ENCODE peak calls at places on chromosomes 4 and X, in four cellular contexts. Z is breast epithelium, K is fibroblast of lung, N is PC-3. R is an unnamed sample.
A peak's percentile ranks its signal among the peaks of the same experiment; 100 is the strongest.

GRCh38 chr4:11505225-11505971 is 76.7 kb upstream of the HS3ST1 start:
- DNase-seq in Z (no peak), K (no peak), N (peak; percentile 95), R (no peak)

GRCh38 chrX:47456080-47456479 is 26.9 kb downstream of the ZNF41 start:
- DNase-seq in Z (no peak), K (no peak), N (no peak), R (no peak)

GRCh38 chr4:70734168-70734954 is 12.6 kb downstream of the RUFY3 start:
- DNase-seq in Z (no peak), K (peak; percentile 52), N (peak; percentile 52), R (no peak)

GRCh38 chr4:158170691-158171455 is 2.0 kb downstream of the GASK1B start:
- DNase-seq in Z (peak; percentile 57), K (peak; percentile 34), N (peak; percentile 53), R (no peak)

GRCh38 chrX:48521353-48522243 is at the start of gene EBP:
- DNase-seq in Z (peak; percentile 90), K (peak; percentile 84), N (peak; percentile 97), R (peak; percentile 87)

GRCh38 chrX:110678591-110678990 is 117.0 kb downstream of the CHRDL1 start:
- DNase-seq in Z (no peak), K (no peak), N (no peak), R (no peak)

GRCh38 chrX:68830486-68831404 is 1.9 kb downstream of the EFNB1 start:
- DNase-seq in Z (no peak), K (no peak), N (peak; percentile 26), R (no peak)

GRCh38 chrX:15815779-15816452 is 25.6 kb downstream of the ZRSR2 start:
- DNase-seq in Z (no peak), K (peak; percentile 33), N (peak; percentile 50), R (peak; percentile 1)

GRCh38 chr4:149884046-149884445 is 68.4 kb upstream of the IQCM start:
- DNase-seq in Z (no peak), K (peak; percentile 29), N (no peak), R (no peak)

GRCh38 chr4:7276538-7276937 is 84.2 kb downstream of the SORCS2 start:
- DNase-seq in Z (no peak), K (no peak), N (no peak), R (no peak)

GRCh38 chr4:7275067-7275466 is 82.7 kb downstream of the SORCS2 start:
- DNase-seq in Z (no peak), K (no peak), N (peak; percentile 53), R (no peak)

GRCh38 chr4:7273741-7274297 is 81.5 kb downstream of the SORCS2 start:
- DNase-seq in Z (no peak), K (no peak), N (no peak), R (no peak)

GRCh38 chr4:7278071-7278765 is 85.9 kb downstream of the SORCS2 start:
- DNase-seq in Z (no peak), K (no peak), N (no peak), R (no peak)

DNA sequence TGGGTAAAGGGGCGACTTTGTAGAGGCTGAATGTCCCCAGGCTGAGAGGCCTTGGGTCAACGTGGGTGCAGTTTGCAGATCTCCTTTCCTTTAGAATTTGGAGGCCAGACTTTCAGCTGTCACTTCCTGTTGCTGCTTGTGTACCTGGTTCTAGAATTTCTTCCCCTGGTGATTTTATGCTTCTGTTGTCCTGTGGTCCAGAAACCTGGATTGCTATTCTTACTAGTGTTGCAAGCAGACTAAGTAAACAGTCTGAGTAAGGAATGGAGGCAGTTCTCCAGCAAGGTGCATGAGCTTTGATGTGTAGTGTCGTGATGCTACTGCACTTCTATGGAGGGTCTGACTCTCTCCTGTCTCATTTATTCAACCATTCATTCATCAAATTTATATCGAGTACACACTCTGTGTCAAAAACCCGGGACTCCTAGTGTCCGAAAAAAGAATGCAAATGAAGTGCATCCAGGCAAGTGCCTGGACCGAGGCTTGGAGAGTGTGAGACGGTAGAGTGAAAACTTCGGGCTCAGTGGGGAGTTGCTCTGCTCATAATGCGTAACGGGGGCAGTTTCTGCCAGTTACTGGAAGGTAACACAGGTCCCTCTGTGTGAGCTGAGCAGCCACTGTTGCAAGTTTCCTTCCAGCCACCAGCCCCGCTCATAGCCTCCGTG is 83.3 kb downstream of the SORCS2 start:
- DNase-seq in Z (no peak), K (no peak), N (peak; percentile 57), R (no peak)
- TF ChIP-seq CTCF in Z (no peak), K (no peak), N (peak; percentile 13), R (no peak)

DNA sequence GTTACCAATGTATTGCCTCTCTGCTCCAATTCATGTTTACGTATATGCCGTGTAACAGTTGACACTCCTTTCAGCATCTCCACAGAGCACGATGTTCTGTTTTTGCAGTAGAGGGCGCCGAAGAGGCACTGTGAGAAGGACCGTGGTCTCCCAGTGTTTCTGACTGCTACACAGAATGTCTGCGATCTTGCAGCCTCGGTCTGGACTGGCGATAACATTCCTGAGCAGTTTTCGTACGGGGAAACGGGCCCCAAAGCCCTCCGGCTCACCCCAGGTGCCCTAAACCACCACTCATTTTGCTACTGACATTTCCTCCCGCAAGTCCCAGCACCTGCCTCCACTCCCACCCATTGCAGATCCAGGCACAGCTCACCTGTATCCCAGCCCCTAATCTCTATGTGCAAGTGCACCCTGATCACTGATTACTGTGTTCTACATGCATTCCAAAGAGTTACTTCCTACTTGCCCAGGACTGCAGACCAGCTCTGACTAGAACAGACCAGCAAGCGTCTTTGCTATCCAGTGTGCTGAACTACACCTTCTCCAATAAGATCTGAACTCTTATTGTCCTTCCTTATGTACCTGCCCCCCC is 12.4 kb upstream of the NFXL1 start:
- DNase-seq in Z (no peak), K (peak; percentile 52), N (peak; percentile 67), R (peak; percentile 26)
- H3K27ac ChIP-seq in Z (no peak overlapping the region), K (no peak overlapping the region), N (no peak overlapping the region), R (no peak overlapping the region)

DNA sequence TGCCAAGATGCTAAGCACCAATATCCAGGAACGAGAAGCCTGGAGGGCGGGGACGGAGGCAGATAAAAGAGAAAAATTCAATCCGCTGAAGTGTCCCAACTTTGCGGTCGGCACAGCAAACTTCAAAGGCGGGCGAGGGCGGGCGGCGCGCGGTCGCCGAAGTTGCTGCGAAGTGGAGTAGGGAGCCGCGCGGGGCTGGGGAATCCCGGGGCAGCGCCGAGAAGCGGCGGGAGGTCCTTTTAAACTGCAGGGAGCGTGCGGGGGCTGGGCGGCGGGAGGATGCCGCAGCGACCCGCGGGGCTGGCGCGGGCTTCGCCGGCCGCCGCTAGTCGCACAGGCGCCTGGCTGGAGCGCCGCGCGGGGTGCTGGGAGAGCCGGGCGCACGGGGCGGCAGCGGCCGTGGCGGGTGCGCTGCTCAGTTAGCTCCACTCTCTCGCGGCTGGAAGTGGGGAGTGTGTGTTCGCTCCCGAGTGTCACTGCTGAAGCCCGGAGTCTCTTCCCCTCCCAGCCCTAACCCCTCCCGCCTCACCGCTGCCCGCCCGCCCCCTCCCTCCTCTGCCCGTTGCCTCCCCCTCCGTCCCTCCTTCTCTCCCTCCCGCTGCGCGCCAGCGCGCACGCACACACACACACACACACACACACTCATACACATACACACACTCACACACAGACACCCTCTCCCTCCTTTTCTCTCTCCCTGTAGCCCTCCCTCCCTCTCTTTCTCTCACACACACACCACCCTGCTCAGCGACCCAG is at the start of gene NDNF:
- DNase-seq in Z (no peak), K (peak; percentile 54), N (no peak), R (no peak)
- H3K27me3 ChIP-seq in Z (no peaks in the 10 kb centered on the region), K (no peaks in the 10 kb centered on the region), N (peaks cover 27% of the 10 kb centered on the region), R (peaks cover 72% of the 10 kb centered on the region)

GRCh38 chr4:8320386-8320750 is 50.8 kb downstream of the HTRA3 start:
- DNase-seq in Z (no peak), K (no peak), N (peak; percentile 17), R (peak; percentile 5)
- TF ChIP-seq CTCF in Z (no peak), K (peak; percentile 17), N (peak; percentile 41), R (no peak)

DNA sequence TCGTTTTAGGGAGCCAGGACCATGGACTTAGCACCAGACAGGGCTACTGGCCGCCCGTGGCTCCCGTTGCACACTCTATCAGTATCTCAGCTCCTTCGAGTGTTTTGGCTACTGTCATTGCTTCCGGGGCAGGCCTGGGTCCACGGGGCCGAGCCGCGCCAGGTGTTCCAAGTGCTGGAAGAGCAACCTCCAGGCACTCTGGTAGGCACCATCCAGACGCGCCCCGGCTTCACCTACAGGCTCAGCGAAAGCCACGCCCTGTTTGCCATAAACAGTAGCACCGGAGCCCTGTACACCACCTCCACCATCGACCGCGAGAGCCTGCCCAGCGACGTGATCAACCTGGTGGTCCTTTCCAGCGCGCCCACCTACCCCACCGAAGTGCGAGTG is 1.6 kb downstream of the FAT4 start:
- DNase-seq in Z (no peak), K (no peak), N (peak; percentile 7), R (no peak)
- H3K27ac ChIP-seq in Z (no peak overlapping the region), K (peak overlapping the region; percentile 40), N (no peak overlapping the region), R (no peak overlapping the region)

DNA sequence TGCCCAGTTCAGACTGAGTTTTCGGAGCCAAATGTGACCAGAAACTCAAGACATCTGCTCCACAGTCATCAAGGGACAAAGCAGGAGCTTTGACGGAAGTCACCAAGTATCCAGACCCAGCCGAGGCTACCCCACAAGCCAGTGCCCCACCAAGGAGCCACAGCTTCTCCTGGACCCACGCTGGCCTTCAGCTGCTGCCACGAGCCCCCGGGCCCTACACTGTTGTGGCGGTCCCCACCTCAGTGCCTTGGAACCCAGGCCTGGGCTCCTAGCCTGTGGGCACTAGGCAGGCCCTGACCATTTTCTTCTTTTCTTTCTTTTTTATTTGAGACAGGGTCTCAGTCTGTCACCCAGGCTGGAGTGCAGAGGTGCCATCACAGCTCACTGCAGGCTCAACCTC is 82.1 kb upstream of the NKX1-1 start:
- DNase-seq in Z (no peak), K (no peak), N (no peak), R (no peak)
- H3K27me3 ChIP-seq in Z (no peaks in the 10 kb centered on the region), K (no peaks in the 10 kb centered on the region), N (peaks cover 22% of the 10 kb centered on the region), R (peaks cover 11% of the 10 kb centered on the region)

DNA sequence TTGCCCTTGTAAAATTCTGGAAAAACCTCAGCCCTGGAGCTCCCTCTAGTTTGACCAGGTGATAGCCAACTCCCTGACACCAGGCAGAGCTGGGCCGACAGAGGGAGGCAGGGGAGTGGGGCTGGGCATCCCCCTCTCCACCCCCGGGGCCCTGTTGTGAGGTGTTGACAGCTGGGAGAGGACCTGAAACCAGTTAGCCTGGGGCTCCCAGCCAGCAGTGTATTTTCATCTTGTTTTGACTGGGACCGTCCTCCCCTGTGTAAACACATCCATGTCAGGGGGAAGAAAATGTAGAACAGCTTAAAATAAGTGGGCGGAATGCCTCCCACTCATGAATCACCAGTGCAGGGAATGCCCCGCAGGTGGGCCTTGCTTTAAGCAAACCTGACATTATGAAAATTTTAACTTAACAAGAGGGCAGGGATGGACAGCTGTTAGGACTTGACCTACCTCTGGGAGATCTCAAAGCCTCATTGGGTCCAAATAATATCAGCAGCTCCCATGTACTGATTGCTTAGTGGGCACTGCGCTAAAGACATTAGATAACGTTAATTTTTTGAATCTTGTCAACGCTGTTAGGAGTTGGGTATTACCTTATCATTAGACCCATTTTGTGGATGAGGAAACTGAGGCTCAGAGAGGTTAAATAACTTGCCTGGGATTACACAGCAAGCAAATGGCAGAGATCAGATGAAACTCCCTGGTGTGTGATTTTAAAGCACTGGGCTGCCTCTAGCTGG is 45.9 kb downstream of the TSC22D3 start:
- DNase-seq in Z (no peak), K (no peak), N (peak; percentile 50), R (no peak)
- TF ChIP-seq CTCF in Z (no peak), K (no peak), N (peak; percentile 32), R (no peak)

DNA sequence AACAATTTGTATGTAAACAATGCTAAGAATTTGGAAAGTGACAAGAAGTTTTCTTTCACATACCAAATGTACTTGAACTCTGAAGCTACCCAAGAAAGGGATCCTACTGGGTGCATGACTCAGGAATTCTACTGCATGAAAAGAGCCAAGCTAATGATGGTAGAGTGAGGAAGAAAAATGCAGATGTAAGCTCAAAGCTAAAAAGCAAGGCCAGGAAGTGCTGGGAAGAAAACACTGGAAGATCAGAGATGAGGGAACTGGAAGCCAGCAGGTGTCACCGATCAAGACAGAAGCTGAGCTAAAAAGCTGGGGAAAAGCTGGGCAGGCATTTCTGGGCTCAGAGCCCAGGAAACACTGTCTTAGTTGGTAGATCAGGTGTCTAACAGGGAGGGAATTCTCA is 449.1 kb downstream of the NKX6-1 start:
- DNase-seq in Z (no peak), K (no peak), N (peak; percentile 5), R (no peak)
- H3K27ac ChIP-seq in Z (no peak overlapping the region), K (no peak overlapping the region), N (no peak overlapping the region), R (no peak overlapping the region)